ENCODE peak calls at places on chromosomes 13 and 19, in five cellular contexts. S is activated CD8-positive, alpha-beta memory T cell treated with anti-CD3 and anti-CD28 coated beads for 1 hour; B is ELF-1; X is stimulated activated CD4-positive, alpha-beta T cell treated with anti-CD3 and anti-CD28 coated beads, Interleukin-12 subunit alpha, Interleukin-12 subunit beta, amount 100 ng/mL, for 24 hours; Q is T follicular helper cell. H is an unnamed sample.
A peak's percentile ranks its signal among the peaks of the same experiment; 100 is the strongest.

GRCh38 chr19:15330801-15331418 is 1.4 kb downstream of the BRD4 start:
- DNase-seq in Q (no peak), X (no peak), B (peak; percentile 69), S (no peak), H (no peak)

GRCh38 chr13:21043898-21044297 is 17.5 kb downstream of the LATS2 start:
- DNase-seq in S (no peak), Q (no peak), B (no peak), X (no peak), H (no peak)

GRCh38 chr13:94712287-94712811 is at the start of gene SOX21:
- DNase-seq in S (no peak), X (no peak), B (peak; percentile 55), Q (no peak), H (no peak)

GRCh38 chr19:32337176-32337808 is 8.1 kb upstream of the ZNF507 start:
- DNase-seq in S (no peak), Q (no peak), B (no peak), X (no peak), H (no peak)

GRCh38 chr19:2589441-2589840 is 113.1 kb downstream of the GNG7 start:
- DNase-seq in X (no peak), B (no peak), S (no peak), Q (no peak), H (no peak)

GRCh38 chr13:77584111-77584510 is 48.6 kb downstream of the SCEL start:
- DNase-seq in B (no peak), X (no peak), S (no peak), Q (no peak), H (no peak)

GRCh38 chr13:112955271-112955937 is 13.6 kb upstream of the MCF2L start:
- DNase-seq in X (no peak), Q (no peak), B (no peak), S (no peak), H (no peak)

GRCh38 chr13:32281083-32281482 is 34.1 kb downstream of the ZAR1L start:
- DNase-seq in Q (no peak), S (no peak), X (no peak), B (no peak), H (no peak)

GRCh38 chr19:58305932-58306323 is 751 bp downstream of the ERVK3-1 start:
- DNase-seq in Q (no peak), X (no peak), B (no peak), S (no peak), H (no peak)

GRCh38 chr19:5148794-5149190 is 179.9 kb downstream of the KDM4B start:
- DNase-seq in B (no peak), X (no peak), Q (no peak), S (no peak), H (no peak)

GRCh38 chr19:17719730-17720486 is 628 bp downstream of the MAP1S start:
- DNase-seq in X (no peak), S (no peak), B (peak; percentile 46), Q (no peak), H (no peak)

GRCh38 chr13:101946411-101946810 is 455.4 kb downstream of the FGF14 start:
- DNase-seq in X (no peak), S (no peak), B (no peak), Q (no peak), H (no peak)

GRCh38 chr19:9789066-9789465 is 20.5 kb upstream of the ZNF846 start:
- DNase-seq in Q (no peak), X (no peak), S (no peak), B (no peak), H (no peak)

GRCh38 chr13:93977986-93978385 is 501.5 kb downstream of the DCT start:
- DNase-seq in Q (no peak), S (no peak), X (no peak), B (no peak), H (no peak)

GRCh38 chr19:11624064-11624463 is 26.8 kb downstream of the ZNF627 start:
- DNase-seq in B (no peak), X (no peak), Q (no peak), S (no peak), H (no peak)

GRCh38 chr19:10118960-10119359 is 739 bp downstream of the EIF3G start:
- DNase-seq in X (no peak), S (no peak), Q (no peak), B (no peak), H (no peak)

GRCh38 chr13:113936166-113936565 is 37.7 kb downstream of the C13orf46 start:
- DNase-seq in X (no peak), B (no peak), S (no peak), Q (no peak), H (no peak)

GRCh38 chr13:110616103-110617101 is 1.1 kb downstream of the NAXD start:
- DNase-seq in S (no peak), Q (no peak), B (peak; percentile 64), X (peak; percentile 7), H (no peak)

GRCh38 chr13:98195054-98195791 is 18.2 kb upstream of the RNF113B start:
- DNase-seq in B (no peak), Q (no peak), S (no peak), X (no peak), H (no peak)

GRCh38 chr19:28472111-28472510 is 740.8 kb downstream of the UQCRFS1 start:
- DNase-seq in B (no peak), S (no peak), Q (no peak), X (no peak), H (no peak)

H was measured in SW 1271.